ENCODE peak calls at places on chromosomes 5 and 9, in nine cellular contexts. One of them, this sample, is unnamed.

GRCh38 chr5:1785062-1785461 is 14.6 kb downstream of the MRPL36 start:
- DNase-seq in neural crest cell: no peak
- DNase-seq in fibroblast of mammary gland: no peak
- DNase-seq in renal cortical epithelial cell: no peak
- DNase-seq in NCI-H524: no peak
- DNase-seq in CD4-positive, alpha-beta T cell: no peak
- DNase-seq in astrocyte of the hippocampus: no peak
- DNase-seq in activated effector memory CD4-positive, alpha-beta T cell treated with Interleukin-2 at 50 U/mL for 16 hours: no peak
- DNase-seq in KG1: no peak
- DNase-seq in this sample: no peak

GRCh38 chr5:176837707-176838115 is 27.4 kb downstream of the UNC5A start:
- DNase-seq in neural crest cell: peak
- DNase-seq in fibroblast of mammary gland: peak
- DNase-seq in renal cortical epithelial cell: peak
- DNase-seq in NCI-H524: no peak
- DNase-seq in CD4-positive, alpha-beta T cell: peak
- DNase-seq in astrocyte of the hippocampus: peak
- DNase-seq in activated effector memory CD4-positive, alpha-beta T cell treated with Interleukin-2 at 50 U/mL for 16 hours: peak
- DNase-seq in KG1: peak
- DNase-seq in this sample: peak

GRCh38 chr5:77239126-77239741 is 28.8 kb downstream of the PDE8B start:
- DNase-seq in neural crest cell: no peak
- DNase-seq in fibroblast of mammary gland: peak
- DNase-seq in renal cortical epithelial cell: peak
- DNase-seq in NCI-H524: no peak
- DNase-seq in CD4-positive, alpha-beta T cell: no peak
- DNase-seq in astrocyte of the hippocampus: peak
- DNase-seq in activated effector memory CD4-positive, alpha-beta T cell treated with Interleukin-2 at 50 U/mL for 16 hours: no peak
- DNase-seq in KG1: no peak
- DNase-seq in this sample: no peak

GRCh38 chr5:107217721-107218130 is 453.0 kb downstream of the EFNA5 start:
- DNase-seq in neural crest cell: no peak
- DNase-seq in fibroblast of mammary gland: no peak
- DNase-seq in renal cortical epithelial cell: peak
- DNase-seq in NCI-H524: no peak
- DNase-seq in CD4-positive, alpha-beta T cell: no peak
- DNase-seq in astrocyte of the hippocampus: peak
- DNase-seq in activated effector memory CD4-positive, alpha-beta T cell treated with Interleukin-2 at 50 U/mL for 16 hours: no peak
- DNase-seq in KG1: no peak
- DNase-seq in this sample: peak

GRCh38 chr5:132830436-132831094 is at the start of gene SHROOM1:
- DNase-seq in neural crest cell: no peak
- DNase-seq in fibroblast of mammary gland: peak
- DNase-seq in renal cortical epithelial cell: no peak
- DNase-seq in NCI-H524: peak
- DNase-seq in CD4-positive, alpha-beta T cell: no peak
- DNase-seq in astrocyte of the hippocampus: peak
- DNase-seq in activated effector memory CD4-positive, alpha-beta T cell treated with Interleukin-2 at 50 U/mL for 16 hours: no peak
- DNase-seq in KG1: no peak
- DNase-seq in this sample: no peak

GRCh38 chr5:170633235-170634041 is 129.6 kb downstream of the KCNIP1 start:
- DNase-seq in neural crest cell: no peak
- DNase-seq in fibroblast of mammary gland: peak
- DNase-seq in renal cortical epithelial cell: peak
- DNase-seq in NCI-H524: peak
- DNase-seq in CD4-positive, alpha-beta T cell: no peak
- DNase-seq in astrocyte of the hippocampus: peak
- DNase-seq in activated effector memory CD4-positive, alpha-beta T cell treated with Interleukin-2 at 50 U/mL for 16 hours: no peak
- DNase-seq in KG1: peak
- DNase-seq in this sample: no peak

GRCh38 chr9:131454028-131454427 is 48.7 kb upstream of the POMT1 start:
- DNase-seq in neural crest cell: no peak
- DNase-seq in fibroblast of mammary gland: no peak
- DNase-seq in renal cortical epithelial cell: no peak
- DNase-seq in NCI-H524: no peak
- DNase-seq in CD4-positive, alpha-beta T cell: no peak
- DNase-seq in astrocyte of the hippocampus: no peak
- DNase-seq in activated effector memory CD4-positive, alpha-beta T cell treated with Interleukin-2 at 50 U/mL for 16 hours: no peak
- DNase-seq in KG1: no peak
- DNase-seq in this sample: no peak

GRCh38 chr5:176784218-176785165 is 25.9 kb upstream of the UNC5A start:
- DNase-seq in neural crest cell: no peak
- DNase-seq in fibroblast of mammary gland: peak
- DNase-seq in renal cortical epithelial cell: peak
- DNase-seq in NCI-H524: peak
- DNase-seq in CD4-positive, alpha-beta T cell: no peak
- DNase-seq in astrocyte of the hippocampus: peak
- DNase-seq in activated effector memory CD4-positive, alpha-beta T cell treated with Interleukin-2 at 50 U/mL for 16 hours: no peak
- DNase-seq in KG1: no peak
- DNase-seq in this sample: peak

GRCh38 chr5:74282495-74282894 is 358.0 kb downstream of the ENC1 start:
- DNase-seq in neural crest cell: no peak
- DNase-seq in fibroblast of mammary gland: no peak
- DNase-seq in renal cortical epithelial cell: no peak
- DNase-seq in NCI-H524: no peak
- DNase-seq in CD4-positive, alpha-beta T cell: no peak
- DNase-seq in astrocyte of the hippocampus: no peak
- DNase-seq in activated effector memory CD4-positive, alpha-beta T cell treated with Interleukin-2 at 50 U/mL for 16 hours: no peak
- DNase-seq in KG1: no peak
- DNase-seq in this sample: no peak

GRCh38 chr5:1930880-1931589 is 48.3 kb upstream of the IRX4 start:
- DNase-seq in neural crest cell: peak
- DNase-seq in fibroblast of mammary gland: no peak
- DNase-seq in renal cortical epithelial cell: no peak
- DNase-seq in NCI-H524: peak
- DNase-seq in CD4-positive, alpha-beta T cell: no peak
- DNase-seq in astrocyte of the hippocampus: peak
- DNase-seq in activated effector memory CD4-positive, alpha-beta T cell treated with Interleukin-2 at 50 U/mL for 16 hours: no peak
- DNase-seq in KG1: no peak
- DNase-seq in this sample: no peak

GRCh38 chr5:135589152-135589551 is 10.4 kb upstream of the CXCL14 start:
- DNase-seq in neural crest cell: no peak
- DNase-seq in fibroblast of mammary gland: no peak
- DNase-seq in renal cortical epithelial cell: no peak
- DNase-seq in NCI-H524: no peak
- DNase-seq in CD4-positive, alpha-beta T cell: no peak
- DNase-seq in astrocyte of the hippocampus: no peak
- DNase-seq in activated effector memory CD4-positive, alpha-beta T cell treated with Interleukin-2 at 50 U/mL for 16 hours: no peak
- DNase-seq in KG1: no peak
- DNase-seq in this sample: no peak

GRCh38 chr5:93294184-93294583 is 286.8 kb downstream of the NR2F1-AS1 start:
- DNase-seq in neural crest cell: no peak
- DNase-seq in fibroblast of mammary gland: peak
- DNase-seq in renal cortical epithelial cell: peak
- DNase-seq in NCI-H524: no peak
- DNase-seq in CD4-positive, alpha-beta T cell: no peak
- DNase-seq in astrocyte of the hippocampus: peak
- DNase-seq in activated effector memory CD4-positive, alpha-beta T cell treated with Interleukin-2 at 50 U/mL for 16 hours: no peak
- DNase-seq in KG1: no peak
- DNase-seq in this sample: peak

GRCh38 chr5:4855048-4855447 is 285.1 kb upstream of the ADAMTS16 start:
- DNase-seq in neural crest cell: no peak
- DNase-seq in fibroblast of mammary gland: no peak
- DNase-seq in renal cortical epithelial cell: no peak
- DNase-seq in NCI-H524: no peak
- DNase-seq in CD4-positive, alpha-beta T cell: no peak
- DNase-seq in astrocyte of the hippocampus: no peak
- DNase-seq in activated effector memory CD4-positive, alpha-beta T cell treated with Interleukin-2 at 50 U/mL for 16 hours: no peak
- DNase-seq in KG1: no peak
- DNase-seq in this sample: no peak

GRCh38 chr5:180590543-180591248 is 603 bp downstream of the SCGB3A1 start:
- DNase-seq in neural crest cell: peak
- DNase-seq in fibroblast of mammary gland: no peak
- DNase-seq in renal cortical epithelial cell: no peak
- DNase-seq in NCI-H524: no peak
- DNase-seq in CD4-positive, alpha-beta T cell: no peak
- DNase-seq in astrocyte of the hippocampus: peak
- DNase-seq in activated effector memory CD4-positive, alpha-beta T cell treated with Interleukin-2 at 50 U/mL for 16 hours: no peak
- DNase-seq in KG1: no peak
- DNase-seq in this sample: no peak

GRCh38 chr5:126339215-126339805 is 83.9 kb upstream of the GRAMD2B start:
- DNase-seq in neural crest cell: peak
- DNase-seq in fibroblast of mammary gland: peak
- DNase-seq in renal cortical epithelial cell: peak
- DNase-seq in NCI-H524: peak
- DNase-seq in CD4-positive, alpha-beta T cell: peak
- DNase-seq in astrocyte of the hippocampus: peak
- DNase-seq in activated effector memory CD4-positive, alpha-beta T cell treated with Interleukin-2 at 50 U/mL for 16 hours: no peak
- DNase-seq in KG1: no peak
- DNase-seq in this sample: no peak

GRCh38 chr5:125189451-125190051 is 443.1 kb upstream of the ZNF608 start:
- DNase-seq in neural crest cell: no peak
- DNase-seq in fibroblast of mammary gland: peak
- DNase-seq in renal cortical epithelial cell: peak
- DNase-seq in NCI-H524: no peak
- DNase-seq in CD4-positive, alpha-beta T cell: no peak
- DNase-seq in astrocyte of the hippocampus: peak
- DNase-seq in activated effector memory CD4-positive, alpha-beta T cell treated with Interleukin-2 at 50 U/mL for 16 hours: no peak
- DNase-seq in KG1: no peak
- DNase-seq in this sample: no peak

GRCh38 chr9:133210202-133210532 is 1.1 kb upstream of the OBP2B start:
- DNase-seq in neural crest cell: no peak
- DNase-seq in fibroblast of mammary gland: no peak
- DNase-seq in renal cortical epithelial cell: no peak
- DNase-seq in NCI-H524: no peak
- DNase-seq in CD4-positive, alpha-beta T cell: no peak
- DNase-seq in astrocyte of the hippocampus: no peak
- DNase-seq in activated effector memory CD4-positive, alpha-beta T cell treated with Interleukin-2 at 50 U/mL for 16 hours: no peak
- DNase-seq in KG1: no peak
- DNase-seq in this sample: no peak

GRCh38 chr5:154761062-154761740 is 6.0 kb downstream of the LARP1 start:
- DNase-seq in neural crest cell: no peak
- DNase-seq in fibroblast of mammary gland: no peak
- DNase-seq in renal cortical epithelial cell: no peak
- DNase-seq in NCI-H524: peak
- DNase-seq in CD4-positive, alpha-beta T cell: no peak
- DNase-seq in astrocyte of the hippocampus: no peak
- DNase-seq in activated effector memory CD4-positive, alpha-beta T cell treated with Interleukin-2 at 50 U/mL for 16 hours: no peak
- DNase-seq in KG1: no peak
- DNase-seq in this sample: no peak

GRCh38 chr9:20980713-20981481 is 50.5 kb downstream of the HACD4 start:
- DNase-seq in neural crest cell: no peak
- DNase-seq in fibroblast of mammary gland: peak
- DNase-seq in renal cortical epithelial cell: peak
- DNase-seq in NCI-H524: no peak
- DNase-seq in CD4-positive, alpha-beta T cell: no peak
- DNase-seq in astrocyte of the hippocampus: peak
- DNase-seq in activated effector memory CD4-positive, alpha-beta T cell treated with Interleukin-2 at 50 U/mL for 16 hours: no peak
- DNase-seq in KG1: no peak
- DNase-seq in this sample: no peak

GRCh38 chr5:66307647-66308257 is 163.7 kb downstream of the SREK1 start:
- DNase-seq in neural crest cell: no peak
- DNase-seq in fibroblast of mammary gland: peak
- DNase-seq in renal cortical epithelial cell: peak
- DNase-seq in NCI-H524: peak
- DNase-seq in CD4-positive, alpha-beta T cell: no peak
- DNase-seq in astrocyte of the hippocampus: peak
- DNase-seq in activated effector memory CD4-positive, alpha-beta T cell treated with Interleukin-2 at 50 U/mL for 16 hours: no peak
- DNase-seq in KG1: peak
- DNase-seq in this sample: no peak

GRCh38 chr5:139565411-139566305 is 4.5 kb downstream of the UBE2D2 start:
- DNase-seq in neural crest cell: no peak
- DNase-seq in fibroblast of mammary gland: peak
- DNase-seq in renal cortical epithelial cell: no peak
- DNase-seq in NCI-H524: peak
- DNase-seq in CD4-positive, alpha-beta T cell: peak
- DNase-seq in astrocyte of the hippocampus: peak
- DNase-seq in activated effector memory CD4-positive, alpha-beta T cell treated with Interleukin-2 at 50 U/mL for 16 hours: peak
- DNase-seq in KG1: peak
- DNase-seq in this sample: no peak

GRCh38 chr5:176870110-176870591 is 29.0 kb downstream of the HK3 start:
- DNase-seq in neural crest cell: peak
- DNase-seq in fibroblast of mammary gland: peak
- DNase-seq in renal cortical epithelial cell: peak
- DNase-seq in NCI-H524: no peak
- DNase-seq in CD4-positive, alpha-beta T cell: no peak
- DNase-seq in astrocyte of the hippocampus: peak
- DNase-seq in activated effector memory CD4-positive, alpha-beta T cell treated with Interleukin-2 at 50 U/mL for 16 hours: no peak
- DNase-seq in KG1: no peak
- DNase-seq in this sample: no peak

GRCh38 chr5:142540774-142541466 is 145.0 kb downstream of the FGF1 start:
- DNase-seq in neural crest cell: no peak
- DNase-seq in fibroblast of mammary gland: peak
- DNase-seq in renal cortical epithelial cell: no peak
- DNase-seq in NCI-H524: peak
- DNase-seq in CD4-positive, alpha-beta T cell: no peak
- DNase-seq in astrocyte of the hippocampus: no peak
- DNase-seq in activated effector memory CD4-positive, alpha-beta T cell treated with Interleukin-2 at 50 U/mL for 16 hours: no peak
- DNase-seq in KG1: no peak
- DNase-seq in this sample: no peak

GRCh38 chr9:101636247-101636646 is 41.5 kb upstream of the PPP3R2 start:
- DNase-seq in neural crest cell: no peak
- DNase-seq in fibroblast of mammary gland: no peak
- DNase-seq in renal cortical epithelial cell: no peak
- DNase-seq in NCI-H524: no peak
- DNase-seq in CD4-positive, alpha-beta T cell: no peak
- DNase-seq in astrocyte of the hippocampus: no peak
- DNase-seq in activated effector memory CD4-positive, alpha-beta T cell treated with Interleukin-2 at 50 U/mL for 16 hours: no peak
- DNase-seq in KG1: no peak
- DNase-seq in this sample: no peak

GRCh38 chr5:66595877-66596790 is at the start of gene MAST4:
- DNase-seq in neural crest cell: peak
- DNase-seq in fibroblast of mammary gland: peak
- DNase-seq in renal cortical epithelial cell: peak
- DNase-seq in NCI-H524: peak
- DNase-seq in CD4-positive, alpha-beta T cell: no peak
- DNase-seq in astrocyte of the hippocampus: peak
- DNase-seq in activated effector memory CD4-positive, alpha-beta T cell treated with Interleukin-2 at 50 U/mL for 16 hours: no peak
- DNase-seq in KG1: peak
- DNase-seq in this sample: peak

GRCh38 chr5:9063615-9064245 is 482.1 kb downstream of the SEMA5A start:
- DNase-seq in neural crest cell: no peak
- DNase-seq in fibroblast of mammary gland: no peak
- DNase-seq in renal cortical epithelial cell: no peak
- DNase-seq in NCI-H524: no peak
- DNase-seq in CD4-positive, alpha-beta T cell: no peak
- DNase-seq in astrocyte of the hippocampus: no peak
- DNase-seq in activated effector memory CD4-positive, alpha-beta T cell treated with Interleukin-2 at 50 U/mL for 16 hours: no peak
- DNase-seq in KG1: no peak
- DNase-seq in this sample: no peak

GRCh38 chr9:136372561-136373299 is 739 bp downstream of the CARD9 start:
- DNase-seq in neural crest cell: peak
- DNase-seq in fibroblast of mammary gland: peak
- DNase-seq in renal cortical epithelial cell: peak
- DNase-seq in NCI-H524: peak
- DNase-seq in CD4-positive, alpha-beta T cell: no peak
- DNase-seq in astrocyte of the hippocampus: peak
- DNase-seq in activated effector memory CD4-positive, alpha-beta T cell treated with Interleukin-2 at 50 U/mL for 16 hours: no peak
- DNase-seq in KG1: peak
- DNase-seq in this sample: peak

GRCh38 chr5:40073927-40074326 is 605.8 kb upstream of the PTGER4 start:
- DNase-seq in neural crest cell: no peak
- DNase-seq in fibroblast of mammary gland: no peak
- DNase-seq in renal cortical epithelial cell: no peak
- DNase-seq in NCI-H524: no peak
- DNase-seq in CD4-positive, alpha-beta T cell: no peak
- DNase-seq in astrocyte of the hippocampus: no peak
- DNase-seq in activated effector memory CD4-positive, alpha-beta T cell treated with Interleukin-2 at 50 U/mL for 16 hours: no peak
- DNase-seq in KG1: no peak
- DNase-seq in this sample: no peak

GRCh38 chr5:170265527-170265926 is 32.0 kb downstream of the LCP2 start:
- DNase-seq in neural crest cell: no peak
- DNase-seq in fibroblast of mammary gland: peak
- DNase-seq in renal cortical epithelial cell: no peak
- DNase-seq in NCI-H524: no peak
- DNase-seq in CD4-positive, alpha-beta T cell: no peak
- DNase-seq in astrocyte of the hippocampus: peak
- DNase-seq in activated effector memory CD4-positive, alpha-beta T cell treated with Interleukin-2 at 50 U/mL for 16 hours: no peak
- DNase-seq in KG1: no peak
- DNase-seq in this sample: no peak

GRCh38 chr9:117239428-117239827 is 175.4 kb downstream of the ASTN2 start:
- DNase-seq in neural crest cell: no peak
- DNase-seq in fibroblast of mammary gland: no peak
- DNase-seq in renal cortical epithelial cell: no peak
- DNase-seq in NCI-H524: no peak
- DNase-seq in CD4-positive, alpha-beta T cell: no peak
- DNase-seq in astrocyte of the hippocampus: no peak
- DNase-seq in activated effector memory CD4-positive, alpha-beta T cell treated with Interleukin-2 at 50 U/mL for 16 hours: no peak
- DNase-seq in KG1: no peak
- DNase-seq in this sample: no peak

GRCh38 chr9:121876658-121877271 is 216.3 kb downstream of the TTLL11 start:
- DNase-seq in neural crest cell: no peak
- DNase-seq in fibroblast of mammary gland: peak
- DNase-seq in renal cortical epithelial cell: peak
- DNase-seq in NCI-H524: no peak
- DNase-seq in CD4-positive, alpha-beta T cell: no peak
- DNase-seq in astrocyte of the hippocampus: peak
- DNase-seq in activated effector memory CD4-positive, alpha-beta T cell treated with Interleukin-2 at 50 U/mL for 16 hours: no peak
- DNase-seq in KG1: no peak
- DNase-seq in this sample: no peak

This sample was measured in epithelial cell of prostate.